ENCODE peak calls at places on chromosomes 1 and 21, in ten cellular contexts. One of them, this sample, is unnamed.

GRCh38 chr21:17185685-17186084 is 327.2 kb upstream of the CXADR start:
- DNase-seq in PC-3: no peak
- DNase-seq in stomach: no peak
- DNase-seq in skeletal muscle cell: no peak
- DNase-seq in PC-9: no peak
- DNase-seq in Peyer's patch: no peak
- DNase-seq in coronary artery: no peak
- DNase-seq in K562: no peak
- DNase-seq in GM23248: no peak
- DNase-seq in left ventricle myocardium inferior: no peak
- DNase-seq in this sample: no peak

GRCh38 chr1:178172939-178173338 is 79.0 kb downstream of the RASAL2 start:
- DNase-seq in PC-9: no peak
- DNase-seq in stomach: no peak
- DNase-seq in left ventricle myocardium inferior: no peak
- DNase-seq in Peyer's patch: no peak
- DNase-seq in skeletal muscle cell: no peak
- DNase-seq in PC-3: no peak
- DNase-seq in coronary artery: no peak
- DNase-seq in GM23248: peak
- DNase-seq in K562: no peak
- DNase-seq in this sample: no peak

GRCh38 chr1:96306809-96307208 is 414.8 kb upstream of the PTBP2 start:
- DNase-seq in GM23248: peak
- DNase-seq in K562: no peak
- DNase-seq in coronary artery: no peak
- DNase-seq in skeletal muscle cell: peak
- DNase-seq in Peyer's patch: no peak
- DNase-seq in left ventricle myocardium inferior: no peak
- DNase-seq in PC-9: no peak
- DNase-seq in stomach: no peak
- DNase-seq in PC-3: peak
- DNase-seq in this sample: no peak

GRCh38 chr1:37945743-37946702 is 830 bp downstream of the INPP5B start:
- DNase-seq in PC-3: no peak
- DNase-seq in Peyer's patch: no peak
- DNase-seq in stomach: peak
- DNase-seq in coronary artery: peak
- DNase-seq in K562: peak
- DNase-seq in left ventricle myocardium inferior: peak
- DNase-seq in PC-9: no peak
- DNase-seq in skeletal muscle cell: peak
- DNase-seq in GM23248: peak
- DNase-seq in this sample: peak

GRCh38 chr1:46622341-46622740 is 5.7 kb upstream of the MOB3C start:
- DNase-seq in K562: peak
- DNase-seq in stomach: peak
- DNase-seq in PC-3: peak
- DNase-seq in PC-9: peak
- DNase-seq in skeletal muscle cell: no peak
- DNase-seq in GM23248: peak
- DNase-seq in Peyer's patch: no peak
- DNase-seq in coronary artery: no peak
- DNase-seq in left ventricle myocardium inferior: no peak
- DNase-seq in this sample: no peak

GRCh38 chr1:162217674-162218073 is 148.2 kb downstream of the NOS1AP start:
- DNase-seq in PC-9: no peak
- DNase-seq in coronary artery: no peak
- DNase-seq in stomach: no peak
- DNase-seq in left ventricle myocardium inferior: no peak
- DNase-seq in skeletal muscle cell: no peak
- DNase-seq in K562: no peak
- DNase-seq in GM23248: peak
- DNase-seq in PC-3: no peak
- DNase-seq in Peyer's patch: no peak
- DNase-seq in this sample: no peak

GRCh38 chr1:154712166-154712838 is 104.3 kb upstream of the ADAR start:
- DNase-seq in skeletal muscle cell: no peak
- DNase-seq in PC-3: no peak
- DNase-seq in stomach: no peak
- DNase-seq in Peyer's patch: no peak
- DNase-seq in left ventricle myocardium inferior: no peak
- DNase-seq in GM23248: no peak
- DNase-seq in K562: no peak
- DNase-seq in PC-9: no peak
- DNase-seq in coronary artery: no peak
- DNase-seq in this sample: no peak

GRCh38 chr1:200051620-200052019 is 24.1 kb downstream of the NR5A2 start:
- DNase-seq in GM23248: no peak
- DNase-seq in stomach: no peak
- DNase-seq in skeletal muscle cell: no peak
- DNase-seq in Peyer's patch: no peak
- DNase-seq in coronary artery: no peak
- DNase-seq in PC-3: no peak
- DNase-seq in K562: no peak
- DNase-seq in PC-9: no peak
- DNase-seq in left ventricle myocardium inferior: no peak
- DNase-seq in this sample: no peak

GRCh38 chr1:24591781-24592180 is 35.9 kb downstream of the NCMAP start:
- DNase-seq in left ventricle myocardium inferior: no peak
- DNase-seq in skeletal muscle cell: no peak
- DNase-seq in Peyer's patch: no peak
- DNase-seq in PC-9: no peak
- DNase-seq in K562: peak
- DNase-seq in PC-3: no peak
- DNase-seq in GM23248: no peak
- DNase-seq in stomach: no peak
- DNase-seq in coronary artery: no peak
- DNase-seq in this sample: no peak

GRCh38 chr1:3566951-3567350 is 44.4 kb downstream of the MEGF6 start:
- DNase-seq in PC-9: no peak
- DNase-seq in K562: no peak
- DNase-seq in coronary artery: no peak
- DNase-seq in left ventricle myocardium inferior: no peak
- DNase-seq in GM23248: no peak
- DNase-seq in stomach: no peak
- DNase-seq in PC-3: no peak
- DNase-seq in skeletal muscle cell: no peak
- DNase-seq in Peyer's patch: no peak
- DNase-seq in this sample: no peak
- H3K4me3 ChIP-seq in PC-9: no peak
- H3K4me3 ChIP-seq in K562: no peak
- H3K4me3 ChIP-seq in coronary artery: no peak
- H3K4me3 ChIP-seq in left ventricle myocardium inferior: no peak
- H3K4me3 ChIP-seq in GM23248: no peak
- H3K4me3 ChIP-seq in stomach: no peak
- H3K4me3 ChIP-seq in PC-3: no peak
- H3K4me3 ChIP-seq in skeletal muscle cell: no peak
- H3K4me3 ChIP-seq in Peyer's patch: no peak
- H3K4me3 ChIP-seq in this sample: no peak

DNA sequence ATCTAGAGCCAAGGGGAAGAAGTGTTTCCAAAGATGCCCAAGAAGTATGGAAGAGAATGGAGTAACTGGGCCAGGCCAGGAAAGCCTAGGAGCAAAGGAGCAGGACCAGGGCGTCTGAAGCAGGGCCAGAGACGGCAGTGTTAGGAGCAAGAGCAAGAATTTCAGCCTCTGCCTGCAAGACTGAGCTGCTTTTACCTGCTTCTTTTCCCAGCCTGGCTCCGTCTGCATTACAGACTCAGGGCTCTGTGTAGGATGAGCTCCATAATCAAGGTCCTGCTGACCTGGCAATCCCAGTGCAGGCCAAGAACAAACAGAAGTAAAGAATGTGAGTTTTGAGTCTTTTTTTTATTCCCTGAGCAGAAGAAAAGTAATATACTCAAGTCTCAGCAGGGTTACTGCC is 10.1 kb downstream of the FMO1 start:
- DNase-seq in PC-3: no peak
- DNase-seq in Peyer's patch: no peak
- DNase-seq in left ventricle myocardium inferior: no peak
- DNase-seq in GM23248: no peak
- DNase-seq in stomach: no peak
- DNase-seq in PC-9: no peak
- DNase-seq in coronary artery: no peak
- DNase-seq in skeletal muscle cell: no peak
- DNase-seq in K562: no peak
- DNase-seq in this sample: no peak
- H3K4me3 ChIP-seq in PC-3: no peak
- H3K4me3 ChIP-seq in Peyer's patch: no peak
- H3K4me3 ChIP-seq in left ventricle myocardium inferior: no peak
- H3K4me3 ChIP-seq in GM23248: no peak
- H3K4me3 ChIP-seq in stomach: no peak
- H3K4me3 ChIP-seq in PC-9: no peak
- H3K4me3 ChIP-seq in coronary artery: no peak
- H3K4me3 ChIP-seq in skeletal muscle cell: no peak
- H3K4me3 ChIP-seq in K562: no peak
- H3K4me3 ChIP-seq in this sample: no peak

GRCh38 chr1:7405844-7406500 is 365.1 kb upstream of the VAMP3 start:
- DNase-seq in left ventricle myocardium inferior: no peak
- DNase-seq in GM23248: no peak
- DNase-seq in K562: no peak
- DNase-seq in PC-3: no peak
- DNase-seq in stomach: peak
- DNase-seq in PC-9: no peak
- DNase-seq in coronary artery: peak
- DNase-seq in Peyer's patch: no peak
- DNase-seq in skeletal muscle cell: no peak
- DNase-seq in this sample: no peak

GRCh38 chr1:7408771-7409150 is 362.3 kb upstream of the VAMP3 start:
- DNase-seq in stomach: peak
- DNase-seq in PC-9: no peak
- DNase-seq in coronary artery: peak
- DNase-seq in left ventricle myocardium inferior: no peak
- DNase-seq in GM23248: no peak
- DNase-seq in Peyer's patch: no peak
- DNase-seq in skeletal muscle cell: no peak
- DNase-seq in PC-3: no peak
- DNase-seq in K562: no peak
- DNase-seq in this sample: no peak

GRCh38 chr1:7407980-7408770 is 362.9 kb upstream of the VAMP3 start:
- DNase-seq in K562: no peak
- DNase-seq in Peyer's patch: peak
- DNase-seq in PC-3: no peak
- DNase-seq in PC-9: no peak
- DNase-seq in GM23248: no peak
- DNase-seq in skeletal muscle cell: no peak
- DNase-seq in coronary artery: peak
- DNase-seq in stomach: peak
- DNase-seq in left ventricle myocardium inferior: no peak
- DNase-seq in this sample: no peak

GRCh38 chr1:7406641-7407546 is 364.2 kb upstream of the VAMP3 start:
- DNase-seq in GM23248: no peak
- DNase-seq in Peyer's patch: peak
- DNase-seq in PC-9: no peak
- DNase-seq in coronary artery: peak
- DNase-seq in skeletal muscle cell: no peak
- DNase-seq in PC-3: no peak
- DNase-seq in K562: no peak
- DNase-seq in stomach: peak
- DNase-seq in left ventricle myocardium inferior: no peak
- DNase-seq in this sample: no peak

DNA sequence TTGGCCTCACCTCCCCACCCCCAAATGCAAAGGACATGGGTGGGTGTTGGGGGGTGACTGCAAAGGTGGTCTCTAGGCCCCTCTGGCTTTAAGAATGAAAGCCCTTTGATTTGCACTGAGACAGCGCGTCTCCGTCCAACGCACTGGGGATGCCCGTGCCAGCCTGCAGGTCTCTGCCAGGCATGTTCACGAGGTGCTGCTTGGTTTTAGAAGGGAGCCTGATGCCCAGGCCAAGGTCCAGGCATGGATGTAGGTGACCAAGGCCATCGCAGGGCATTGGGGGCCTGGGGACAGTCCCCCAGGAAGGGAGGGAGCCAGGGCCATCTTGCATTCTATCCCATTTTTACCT is 363.6 kb upstream of the VAMP3 start:
- DNase-seq in coronary artery: peak
- DNase-seq in left ventricle myocardium inferior: no peak
- DNase-seq in Peyer's patch: no peak
- DNase-seq in GM23248: no peak
- DNase-seq in stomach: no peak
- DNase-seq in skeletal muscle cell: no peak
- DNase-seq in PC-9: no peak
- DNase-seq in K562: no peak
- DNase-seq in PC-3: no peak
- DNase-seq in this sample: no peak
- H3K4me3 ChIP-seq in coronary artery: no peak
- H3K4me3 ChIP-seq in left ventricle myocardium inferior: no peak
- H3K4me3 ChIP-seq in Peyer's patch: no peak
- H3K4me3 ChIP-seq in GM23248: no peak
- H3K4me3 ChIP-seq in stomach: no peak
- H3K4me3 ChIP-seq in skeletal muscle cell: no peak
- H3K4me3 ChIP-seq in PC-9: no peak
- H3K4me3 ChIP-seq in K562: no peak
- H3K4me3 ChIP-seq in PC-3: no peak
- H3K4me3 ChIP-seq in this sample: no peak

GRCh38 chr1:36481771-36482723 is 666 bp downstream of the CSF3R start:
- DNase-seq in K562: peak
- DNase-seq in coronary artery: no peak
- DNase-seq in PC-3: no peak
- DNase-seq in stomach: no peak
- DNase-seq in skeletal muscle cell: no peak
- DNase-seq in Peyer's patch: no peak
- DNase-seq in PC-9: no peak
- DNase-seq in GM23248: no peak
- DNase-seq in left ventricle myocardium inferior: no peak
- DNase-seq in this sample: no peak
- H3K4me3 ChIP-seq in K562: no peak
- H3K4me3 ChIP-seq in coronary artery: peak
- H3K4me3 ChIP-seq in PC-3: no peak
- H3K4me3 ChIP-seq in stomach: peak
- H3K4me3 ChIP-seq in skeletal muscle cell: no peak
- H3K4me3 ChIP-seq in Peyer's patch: peak
- H3K4me3 ChIP-seq in PC-9: no peak
- H3K4me3 ChIP-seq in GM23248: no peak
- H3K4me3 ChIP-seq in left ventricle myocardium inferior: peak
- H3K4me3 ChIP-seq in this sample: no peak

This sample was measured in kidney epithelial cell.